ENCODE peak calls at places on chromosomes 3 and 15, in six cellular contexts. O is adipocyte, N is WTC11, A is D341Med, Y is NCI-H1694 treated with DMSO at 0.1 percent for 48 hours, E is EL. I is an unnamed sample.

GRCh38 chr3:96410006-96410730 is 404.2 kb upstream of the EPHA6 start:
- DNase-seq in O (no peak), N (no peak), A (no peak), Y (no peak), E (no peak), I (no peak)

GRCh38 chr3:99536555-99537314 is 101.7 kb upstream of the COL8A1 start:
- DNase-seq in O (no peak), N (no peak), A (no peak), Y (no peak), E (no peak), I (no peak)

GRCh38 chr3:57717491-57717890 is 24.6 kb upstream of the DENND6A start:
- DNase-seq in O (no peak), N (no peak), A (no peak), Y (no peak), E (no peak), I (no peak)

GRCh38 chr3:154540950-154541604 is 111.1 kb upstream of the GPR149 start:
- DNase-seq in O (no peak), N (no peak), A (no peak), Y (no peak), E (peak), I (no peak)

GRCh38 chr3:10286596-10287295 is 6.0 kb downstream of the GHRL start:
- DNase-seq in O (peak), N (no peak), A (peak), Y (peak), E (peak), I (peak)

GRCh38 chr15:78438595-78439285 is 724 bp downstream of the IREB2 start:
- DNase-seq in O (peak), N (peak), A (peak), Y (peak), E (peak), I (peak)

GRCh38 chr15:80840173-80841130 is 61.3 kb downstream of the CEMIP start:
- DNase-seq in O (no peak), N (no peak), A (no peak), Y (no peak), E (no peak), I (no peak)

GRCh38 chr15:47607750-47608149 is 109.6 kb upstream of the SEMA6D start:
- DNase-seq in O (no peak), N (no peak), A (no peak), Y (no peak), E (no peak), I (no peak)

GRCh38 chr3:120244834-120245225 is 40.2 kb downstream of the GPR156 start:
- DNase-seq in O (no peak), N (no peak), A (no peak), Y (no peak), E (no peak), I (peak)

I was measured in OCI-M1.